ENCODE peak calls at places on chromosome 12, in five cellular contexts. B is activated CD4-positive, alpha-beta T cell treated with anti-CD3 and anti-CD28 coated beads for 24 hours; Y is colonic mucosa; O is activated T-cell treated with anti-CD3 and anti-CD28 coated beads, Interleukin-2, amount 50 U/mL, for 4 hours; L is posterior vena cava. W is an unnamed sample.

GRCh38 chr12:130576286-130576933 is 139.7 kb downstream of the RIMBP2 start:
- DNase-seq in L (no peak), Y (no peak), B (no peak), O (no peak), W (no peak)

GRCh38 chr12:95014554-95014953 is 11.1 kb upstream of the NDUFA12 start:
- DNase-seq in Y (no peak), O (no peak), B (no peak), L (no peak), W (no peak)

GRCh38 chr12:130916251-130916911 is 37.3 kb upstream of the ADGRD1 start:
- DNase-seq in L (no peak), O (no peak), Y (peak; percentile 31), B (no peak), W (peak; percentile 54)

GRCh38 chr12:28689398-28690175 is 459.5 kb upstream of the FAR2 start:
- DNase-seq in O (no peak), Y (no peak), L (no peak), B (no peak), W (no peak)

GRCh38 chr12:96198970-96199369 is 4.8 kb downstream of the ELK3 start:
- DNase-seq in B (no peak), Y (no peak), O (no peak), L (no peak), W (no peak)

GRCh38 chr12:27244680-27245005 is 557 bp downstream of the STK38L start:
- DNase-seq in L (no peak), Y (no peak), O (no peak), B (no peak), W (no peak)

GRCh38 chr12:1595690-1596347 is 1.4 kb upstream of the FBXL14 start:
- DNase-seq in L (no peak), B (no peak), Y (peak; percentile 54), O (no peak), W (no peak)

GRCh38 chr12:103673891-103674375 is 86.9 kb downstream of the STAB2 start:
- DNase-seq in Y (peak; percentile 50), L (no peak), B (no peak), O (no peak), W (no peak)

GRCh38 chr12:4412462-4412861 is 33.0 kb upstream of the FGF23 start:
- DNase-seq in Y (no peak), O (no peak), B (no peak), L (no peak), W (no peak)

GRCh38 chr12:130351331-130351730 is 13.6 kb downstream of the PIWIL1 start:
- DNase-seq in Y (no peak), B (no peak), O (no peak), L (no peak), W (no peak)

GRCh38 chr12:14589169-14590004 is 21.7 kb upstream of the PLBD1 start:
- DNase-seq in L (peak; percentile 63), O (no peak), B (no peak), Y (no peak), W (no peak)

GRCh38 chr12:110312581-110313360 is 31.7 kb downstream of the ATP2A2 start:
- DNase-seq in B (no peak), L (no peak), Y (no peak), O (no peak), W (no peak)

GRCh38 chr12:54936736-54937135 is 47.8 kb downstream of the TESPA1 start:
- DNase-seq in O (no peak), Y (no peak), L (no peak), B (no peak), W (no peak)

GRCh38 chr12:93884794-93885460 is 207.8 kb downstream of the CRADD start:
- DNase-seq in L (no peak), Y (no peak), O (no peak), B (no peak), W (no peak)

GRCh38 chr12:65125247-65125646 is 4.1 kb upstream of the WIF1 start:
- DNase-seq in Y (no peak), B (no peak), O (no peak), L (no peak), W (no peak)

GRCh38 chr12:124392991-124393790 is 98.3 kb downstream of the RFLNA start:
- DNase-seq in O (no peak), L (peak; percentile 96), B (no peak), Y (peak; percentile 92), W (peak; percentile 95)

GRCh38 chr12:90331262-90331661 is 622.6 kb upstream of the ATP2B1 start:
- DNase-seq in O (no peak), B (no peak), Y (no peak), L (no peak), W (no peak)

GRCh38 chr12:57401165-57401564 is 29.7 kb downstream of the R3HDM2 start:
- DNase-seq in L (no peak), Y (no peak), O (no peak), B (no peak), W (no peak)

GRCh38 chr12:54262403-54262925 is 17.5 kb downstream of the CBX5 start:
- DNase-seq in B (no peak), O (no peak), Y (no peak), L (no peak), W (no peak)

GRCh38 chr12:105330938-105331804 is 680 bp downstream of the C12orf75 start:
- DNase-seq in Y (peak; percentile 39), L (peak; percentile 80), B (no peak), O (peak; percentile 23), W (peak; percentile 33)

GRCh38 chr12:10732554-10732953 is 9.4 kb upstream of the YBX3 start:
- DNase-seq in L (no peak), B (no peak), O (no peak), Y (no peak), W (no peak)

GRCh38 chr12:27870939-27871338 is 90.9 kb upstream of the MANSC4 start:
- DNase-seq in Y (no peak), L (no peak), O (no peak), B (no peak), W (no peak)

GRCh38 chr12:50224026-50224692 is 57.0 kb upstream of the CERS5 start:
- DNase-seq in O (peak; percentile 24), Y (no peak), L (no peak), B (no peak), W (peak; percentile 51)

GRCh38 chr12:32881107-32881506 is 15.5 kb downstream of the PKP2 start:
- DNase-seq in L (no peak), O (no peak), B (no peak), Y (no peak), W (no peak)

GRCh38 chr12:19971396-19971802 is 396.9 kb upstream of the PDE3A start:
- DNase-seq in L (no peak), Y (no peak), O (no peak), B (no peak), W (no peak)

GRCh38 chr12:71426648-71427047 is 12.9 kb upstream of the LGR5 start:
- DNase-seq in L (no peak), Y (no peak), B (no peak), O (no peak), W (no peak)

GRCh38 chr12:114123108-114123507 is 157.0 kb upstream of the RBM19 start:
- DNase-seq in Y (no peak), B (no peak), L (no peak), O (no peak), W (no peak)

GRCh38 chr12:39931231-39931630 is 174.7 kb downstream of the SLC2A13 start:
- DNase-seq in B (no peak), L (no peak), Y (peak; percentile 47), O (no peak), W (no peak)

GRCh38 chr12:117855165-117855564 is 113.6 kb downstream of the KSR2 start:
- DNase-seq in O (no peak), B (no peak), Y (no peak), L (no peak), W (no peak)

GRCh38 chr12:15045451-15045850 is 72.6 kb downstream of the PDE6H start:
- DNase-seq in Y (no peak), L (no peak), O (no peak), B (no peak), W (no peak)

GRCh38 chr12:100987552-100988277 is 193.1 kb downstream of the ANO4 start:
- DNase-seq in B (no peak), L (no peak), Y (no peak), O (no peak), W (no peak)

GRCh38 chr12:28937196-28937595 is 211.9 kb upstream of the FAR2 start:
- DNase-seq in L (no peak), Y (no peak), B (no peak), O (no peak), W (no peak)

GRCh38 chr12:128818065-128819022 is 5.4 kb downstream of the SLC15A4 start:
- DNase-seq in O (no peak), L (no peak), B (no peak), Y (no peak), W (peak; percentile 24)

GRCh38 chr12:40020261-40020691 is 85.6 kb downstream of the SLC2A13 start:
- DNase-seq in O (no peak), L (no peak), B (no peak), Y (no peak), W (no peak)

W was measured in stomach.